ENCODE peak calls at places on chromosomes 13 and 19, in ten cellular contexts. N is fibroblast of the aortic adventitia; J is left colon; Z is posterior vena cava; A is nephron progenitor cell; D is HuH-7.5; Q is frontal cortex; G is astrocyte of the cerebellum; U is effector memory CD4-positive, alpha-beta T cell; X is neural crest cell. F is an unnamed sample.

GRCh38 chr19:12364391-12365093 is 941 bp downstream of the ZNF442 start:
- DNase-seq in N (peak), J (peak), Z (no peak), A (peak), D (peak), Q (peak), G (no peak), U (no peak), X (peak), F (no peak)

GRCh38 chr13:92307752-92308151 is 909.3 kb downstream of the GPC5 start:
- DNase-seq in N (no peak), J (no peak), Z (no peak), A (no peak), D (no peak), Q (no peak), G (no peak), U (no peak), X (no peak), F (no peak)

GRCh38 chr13:53151692-53152421 is 123.2 kb downstream of the OLFM4 start:
- DNase-seq in N (no peak), J (peak), Z (no peak), A (peak), D (peak), Q (peak), G (no peak), U (no peak), X (peak), F (peak)

GRCh38 chr19:50835103-50835784 is 1.9 kb upstream of the KLK15 start:
- DNase-seq in N (no peak), J (peak), Z (peak), A (no peak), D (no peak), Q (no peak), G (no peak), U (no peak), X (no peak), F (no peak)

GRCh38 chr19:40585677-40586422 is 9.2 kb downstream of the SHKBP1 start:
- DNase-seq in N (peak), J (no peak), Z (no peak), A (no peak), D (no peak), Q (no peak), G (no peak), U (no peak), X (no peak), F (no peak)

GRCh38 chr19:17095141-17095919 is 19.8 kb downstream of the MYO9B start:
- DNase-seq in N (peak), J (no peak), Z (peak), A (no peak), D (no peak), Q (no peak), G (no peak), U (no peak), X (no peak), F (no peak)

GRCh38 chr19:30684613-30685012 is 312.4 kb downstream of the ZNF536 start:
- DNase-seq in N (no peak), J (no peak), Z (no peak), A (no peak), D (no peak), Q (no peak), G (no peak), U (no peak), X (no peak), F (no peak)

GRCh38 chr13:35347679-35348205 is 128.7 kb downstream of the MAB21L1 start:
- DNase-seq in N (no peak), J (no peak), Z (no peak), A (no peak), D (no peak), Q (no peak), G (no peak), U (no peak), X (no peak), F (no peak)

GRCh38 chr13:49303533-49304252 is 56.0 kb downstream of the CDADC1 start:
- DNase-seq in N (no peak), J (no peak), Z (no peak), A (peak), D (no peak), Q (peak), G (no peak), U (no peak), X (no peak), F (no peak)

GRCh38 chr19:916645-917322 is 349 bp upstream of the KISS1R start:
- DNase-seq in N (no peak), J (no peak), Z (no peak), A (no peak), D (no peak), Q (no peak), G (no peak), U (no peak), X (no peak), F (no peak)

GRCh38 chr13:95783747-95784146 is 106.8 kb downstream of the DNAJC3 start:
- DNase-seq in N (no peak), J (no peak), Z (no peak), A (no peak), D (no peak), Q (no peak), G (no peak), U (no peak), X (no peak), F (no peak)

GRCh38 chr19:6066661-6067646 is 43.3 kb downstream of the RFX2 start:
- DNase-seq in N (peak), J (peak), Z (peak), A (peak), D (peak), Q (peak), G (peak), U (peak), X (peak), F (peak)

GRCh38 chr13:31930490-31930889 is 101.1 kb upstream of the FRY start:
- DNase-seq in N (no peak), J (no peak), Z (no peak), A (no peak), D (no peak), Q (no peak), G (no peak), U (no peak), X (no peak), F (no peak)

GRCh38 chr19:51086153-51086850 is 3.6 kb upstream of the KLK14 start:
- DNase-seq in N (no peak), J (no peak), Z (peak), A (no peak), D (no peak), Q (no peak), G (no peak), U (no peak), X (no peak), F (no peak)

GRCh38 chr13:95924389-95924994 is 128.7 kb downstream of the UGGT2 start:
- DNase-seq in N (peak), J (no peak), Z (no peak), A (no peak), D (peak), Q (no peak), G (peak), U (no peak), X (no peak), F (no peak)

GRCh38 chr13:110306960-110307696 is at the start of the genes COL4A1 and COL4A2:
- DNase-seq in N (peak), J (peak), Z (peak), A (peak), D (no peak), Q (peak), G (no peak), U (no peak), X (peak), F (no peak)

GRCh38 chr13:46352810-46353209 is 34.2 kb downstream of the RUBCNL start:
- DNase-seq in N (no peak), J (no peak), Z (no peak), A (no peak), D (no peak), Q (no peak), G (no peak), U (no peak), X (no peak), F (no peak)

GRCh38 chr13:96141032-96141431 is 51.1 kb downstream of the HS6ST3 start:
- DNase-seq in N (peak), J (no peak), Z (no peak), A (no peak), D (no peak), Q (no peak), G (peak), U (no peak), X (no peak), F (no peak)

GRCh38 chr13:22154041-22154440 is 483.2 kb downstream of the FGF9 start:
- DNase-seq in N (no peak), J (no peak), Z (no peak), A (no peak), D (no peak), Q (no peak), G (no peak), U (no peak), X (no peak), F (no peak)

GRCh38 chr13:109436055-109436622 is 350.2 kb downstream of the IRS2 start:
- DNase-seq in N (no peak), J (no peak), Z (no peak), A (no peak), D (no peak), Q (no peak), G (no peak), U (no peak), X (no peak), F (no peak)

GRCh38 chr13:112446347-112446861 is 70.2 kb downstream of the SPACA7 start:
- DNase-seq in N (no peak), J (no peak), Z (peak), A (no peak), D (no peak), Q (no peak), G (no peak), U (no peak), X (no peak), F (no peak)

GRCh38 chr13:44068737-44069136 is 189.0 kb downstream of the LACC1 start:
- DNase-seq in N (peak), J (no peak), Z (no peak), A (no peak), D (no peak), Q (no peak), G (peak), U (no peak), X (no peak), F (no peak)

GRCh38 chr19:47158879-47159509 is 28.4 kb downstream of the SAE1 start:
- DNase-seq in N (no peak), J (no peak), Z (no peak), A (no peak), D (no peak), Q (no peak), G (no peak), U (peak), X (no peak), F (no peak)

GRCh38 chr19:50663280-50663790 is 14.1 kb downstream of the C19orf81 start:
- DNase-seq in N (no peak), J (no peak), Z (no peak), A (no peak), D (no peak), Q (no peak), G (no peak), U (no peak), X (no peak), F (no peak)